ENCODE peak calls at places on chromosomes 6 and 20, in four cellular contexts. N, X, I and J are unnamed samples.

GRCh38 chr6:74942130-74942529 is 263.7 kb downstream of the COL12A1 start:
- DNase-seq in X (no peak), N (no peak), I (no peak), J (no peak)

GRCh38 chr20:44104807-44105517 is 82.0 kb downstream of the JPH2 start:
- DNase-seq in X (peak; percentile 84), I (no peak), N (no peak), J (no peak)

GRCh38 chr6:88361298-88361697 is 195.2 kb upstream of the CNR1 start:
- DNase-seq in N (no peak), X (no peak), I (no peak), J (no peak)

GRCh38 chr6:132246632-132247270 is 154.5 kb downstream of the MOXD1 start:
- DNase-seq in N (no peak), I (no peak), X (no peak), J (no peak)

GRCh38 chr20:23010096-23010495 is 25.0 kb upstream of the SSTR4 start:
- DNase-seq in I (no peak), X (no peak), N (no peak), J (no peak)

GRCh38 chr6:119129148-119129967 is 50.9 kb upstream of the FAM184A start:
- DNase-seq in N (peak; percentile 59), I (peak; percentile 4), X (peak; percentile 86), J (peak; percentile 39)

GRCh38 chr6:153231048-153231635 is 100.1 kb upstream of the RGS17 start:
- DNase-seq in I (no peak), X (peak; percentile 71), N (peak; percentile 28), J (peak; percentile 27)

GRCh38 chr20:52145587-52145986 is 46.0 kb downstream of the ZFP64 start:
- DNase-seq in X (no peak), I (no peak), N (no peak), J (no peak)

GRCh38 chr6:99587792-99588191 is 18.8 kb upstream of the PRDM13 start:
- DNase-seq in X (no peak), I (no peak), N (no peak), J (no peak)

GRCh38 chr6:159092631-159093030 is 47.8 kb upstream of the TAGAP start:
- DNase-seq in I (no peak), N (no peak), X (peak; percentile 38), J (no peak)

GRCh38 chr20:40997116-40997515 is 31.5 kb upstream of the TOP1 start:
- DNase-seq in X (no peak), I (no peak), N (peak; percentile 28), J (peak; percentile 50)

GRCh38 chr6:110902091-110902490 is 27.5 kb downstream of the AMD1 start:
- DNase-seq in N (no peak), I (no peak), X (no peak), J (no peak)

GRCh38 chr20:64152906-64153305 is 11.3 kb upstream of the MYT1 start:
- DNase-seq in I (no peak), X (no peak), N (no peak), J (no peak)

GRCh38 chr6:117585647-117586046 is 16.7 kb downstream of the GOPC start:
- DNase-seq in I (no peak), N (no peak), X (no peak), J (no peak)

GRCh38 chr20:22824077-22824476 is 211.0 kb upstream of the SSTR4 start:
- DNase-seq in X (peak; percentile 7), N (no peak), I (no peak), J (no peak)

GRCh38 chr6:134642819-134643218 is 307.1 kb downstream of the ALDH8A1 start:
- DNase-seq in X (no peak), I (no peak), N (no peak), J (no peak)

GRCh38 chr6:99514089-99514488 is 1.1 kb downstream of the USP45 start:
- DNase-seq in X (peak; percentile 19), I (no peak), N (no peak), J (no peak)

GRCh38 chr6:84748331-84748730 is 16.1 kb downstream of the TBX18 start:
- DNase-seq in I (no peak), X (no peak), N (no peak), J (no peak)

GRCh38 chr6:46733410-46733809 is 1.8 kb downstream of the PLA2G7 start:
- DNase-seq in X (no peak), I (no peak), N (no peak), J (no peak)

GRCh38 chr6:8947900-8948299 is 512.6 kb upstream of the SLC35B3 start:
- DNase-seq in I (no peak), N (no peak), X (no peak), J (no peak)

GRCh38 chr20:63787302-63787701 is 43.8 kb downstream of the ZBTB46 start:
- DNase-seq in X (no peak), I (no peak), N (no peak), J (no peak)

GRCh38 chr6:116278853-116279231 is 888 bp downstream of the TSPYL1 start:
- DNase-seq in N (no peak), I (no peak), X (peak; percentile 67), J (no peak)

GRCh38 chr6:63663147-63663877 is 27.7 kb downstream of the PHF3 start:
- DNase-seq in N (no peak), X (peak; percentile 79), I (no peak), J (no peak)

GRCh38 chr20:38764563-38765355 is 16.5 kb downstream of the ACTR5 start:
- DNase-seq in X (peak; percentile 82), N (no peak), I (no peak), J (no peak)

GRCh38 chr20:7967199-7967844 is 27.1 kb upstream of the HAO1 start:
- DNase-seq in I (no peak), X (peak; percentile 82), N (no peak), J (no peak)

GRCh38 chr6:134740473-134741192 is 209.3 kb downstream of the ALDH8A1 start:
- DNase-seq in X (peak; percentile 64), N (no peak), I (no peak), J (no peak)

GRCh38 chr6:3368701-3369100 is 88.1 kb downstream of the SLC22A23 start:
- DNase-seq in N (no peak), X (no peak), I (no peak), J (no peak)

GRCh38 chr20:59835448-59836395 is 97.7 kb downstream of the SYCP2 start:
- DNase-seq in I (no peak), X (peak; percentile 61), N (peak; percentile 15), J (no peak)

GRCh38 chr20:38369387-38369786 is 23.1 kb downstream of the LBP start:
- DNase-seq in I (no peak), X (peak; percentile 37), N (no peak), J (no peak)

GRCh38 chr6:75049308-75049707 is 156.5 kb downstream of the COL12A1 start:
- DNase-seq in N (no peak), I (no peak), X (no peak), J (no peak)

DNA sequence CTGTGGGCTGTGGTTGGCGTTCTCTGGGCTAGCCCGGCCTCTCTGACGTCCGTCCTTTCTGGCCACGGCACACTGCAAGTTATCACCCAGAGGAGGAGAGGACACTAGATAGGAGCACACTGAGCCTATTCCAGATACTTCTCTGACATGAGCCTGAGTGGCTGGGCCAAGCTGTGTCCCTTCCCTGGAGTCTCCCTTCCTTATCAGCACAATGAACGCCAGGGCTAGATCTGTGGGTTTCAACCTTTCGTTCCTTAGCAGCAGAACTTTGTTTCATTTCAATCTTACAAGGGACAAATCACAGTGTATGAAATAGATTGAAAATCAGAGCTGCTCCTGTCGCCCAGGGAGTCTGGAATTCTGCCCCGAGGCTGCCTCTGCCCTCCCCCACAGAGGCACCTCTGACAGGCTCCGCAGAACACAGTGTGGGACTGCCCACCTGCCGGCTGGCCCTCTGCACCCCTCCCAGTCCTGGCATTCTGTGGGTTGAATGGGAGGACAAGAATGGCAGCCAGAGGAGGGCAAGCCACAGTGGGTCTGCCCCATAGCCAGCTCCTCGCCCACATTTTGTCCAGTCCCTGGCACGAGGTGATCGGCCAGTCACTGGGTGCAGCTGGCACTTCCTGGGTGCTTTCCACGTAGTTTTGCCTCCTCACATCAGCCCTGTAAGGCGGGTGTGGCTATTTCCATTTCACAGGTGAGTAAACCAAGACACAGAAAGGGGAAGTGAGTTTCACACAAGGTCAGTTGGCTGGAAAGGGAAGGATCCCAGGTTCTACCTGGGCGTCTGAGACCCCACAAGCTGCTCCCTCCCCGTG is 26.0 kb downstream of the MANBAL start:
- DNase-seq in I (no peak), X (peak; percentile 90), N (no peak), J (no peak)
- H3K4me1 ChIP-seq in I (no peaks in the 10 kb centered on the region), X (peaks cover 43% of the 10 kb centered on the region), N (peaks cover 35% of the 10 kb centered on the region), J (peaks cover 6% of the 10 kb centered on the region)

GRCh38 chr20:56117350-56117749 is 112.0 kb upstream of the CBLN4 start:
- DNase-seq in I (no peak), X (no peak), N (no peak), J (no peak)
- H3K9me3 ChIP-seq in I (no peaks in the 10 kb centered on the region), X (no peaks in the 10 kb centered on the region), N (no peaks in the 10 kb centered on the region), J (no peaks in the 10 kb centered on the region)

GRCh38 chr6:158028876-158029275 is 47.2 kb downstream of the SYNJ2 start:
- DNase-seq in X (no peak), N (no peak), I (no peak), J (no peak)

GRCh38 chr6:158031191-158031444 is 49.5 kb downstream of the SYNJ2 start:
- DNase-seq in X (no peak), I (no peak), N (no peak), J (no peak)

GRCh38 chr6:158028421-158028820 is 46.8 kb downstream of the SYNJ2 start:
- DNase-seq in N (no peak), X (no peak), I (no peak), J (no peak)

GRCh38 chr6:158031445-158032353 is 50.0 kb downstream of the SYNJ2 start:
- DNase-seq in N (no peak), X (peak; percentile 69), I (no peak), J (no peak)

DNA sequence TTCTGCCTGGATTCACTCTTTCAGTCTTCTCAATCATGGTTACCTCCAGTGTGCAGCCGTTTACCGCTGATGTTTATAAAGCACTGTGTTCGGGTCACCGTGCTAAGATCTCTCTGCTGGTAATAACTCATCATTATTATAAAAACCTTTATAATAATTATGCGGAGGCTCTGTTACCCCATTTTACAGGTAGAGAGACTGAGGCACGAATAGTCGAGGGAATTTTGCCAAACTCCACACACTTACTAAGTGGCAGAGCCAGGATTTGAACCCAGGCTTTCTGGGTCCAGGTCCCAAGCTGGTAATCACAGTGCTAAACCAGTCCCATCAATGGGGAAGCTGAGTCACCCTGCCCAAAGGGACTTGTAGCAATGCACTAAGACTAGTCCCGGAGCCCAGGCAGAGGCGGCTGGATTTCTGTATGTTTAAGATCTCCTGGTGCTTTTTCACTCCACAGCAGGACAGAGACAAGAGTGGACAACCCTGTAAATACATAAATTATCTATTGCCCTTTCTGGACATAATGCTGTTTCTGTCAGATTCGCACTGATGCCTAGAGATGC is 48.1 kb downstream of the SYNJ2 start:
- DNase-seq in I (no peak), N (no peak), X (no peak), J (no peak)
- H3K4me1 ChIP-seq in I (peaks cover 29% of the 10 kb centered on the region), N (peaks cover 15% of the 10 kb centered on the region), X (no peaks in the 10 kb centered on the region), J (peaks cover 3% of the 10 kb centered on the region)

DNA sequence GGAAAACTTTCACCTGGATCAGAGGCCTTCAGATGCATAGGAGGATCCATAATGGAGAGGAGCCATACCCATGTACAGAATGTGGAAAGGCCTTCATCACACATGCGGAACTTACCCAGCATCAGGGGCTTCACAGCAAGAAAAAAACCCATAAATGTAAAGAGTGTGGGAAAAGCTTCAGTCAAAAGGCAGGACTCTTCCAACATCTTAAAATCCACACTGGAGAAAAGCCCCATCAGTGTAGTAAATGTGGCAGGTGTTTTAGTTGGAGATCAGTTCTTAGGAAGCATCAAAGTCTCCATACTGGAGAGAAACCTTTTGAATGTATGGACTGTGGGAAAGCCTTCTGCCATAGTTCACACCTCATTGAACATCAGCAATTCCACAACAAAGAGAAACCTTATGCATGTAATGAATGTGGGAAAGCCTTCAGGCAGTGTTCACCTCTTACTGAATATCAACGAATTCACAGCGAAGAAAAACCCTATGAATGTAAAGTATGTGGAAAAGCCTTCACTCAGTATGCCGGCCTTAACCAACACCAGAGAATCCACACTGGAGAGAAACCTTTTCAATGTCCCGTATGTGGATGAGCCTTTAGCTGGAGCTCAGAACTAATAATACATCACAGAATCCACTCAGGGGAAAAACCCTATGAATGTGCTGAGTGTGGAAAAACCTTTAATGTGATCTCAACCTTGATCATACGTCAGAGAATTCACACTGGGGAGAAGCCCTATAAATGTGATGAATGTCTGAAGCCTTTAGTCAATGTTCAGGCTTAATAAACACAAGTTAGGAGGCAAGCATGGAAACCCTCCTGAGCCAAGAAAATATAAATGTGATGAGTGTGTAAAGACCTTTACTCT is 36.7 kb upstream of the ZSCAN9 start:
- DNase-seq in X (no peak), N (no peak), I (no peak), J (no peak)
- H3K9me3 ChIP-seq in X (peaks cover 8% of the 10 kb centered on the region), N (peaks cover 35% of the 10 kb centered on the region), I (peaks cover 41% of the 10 kb centered on the region), J (peaks cover 4% of the 10 kb centered on the region)